ENCODE peak calls at places on chromosomes 12 and 14, in four cellular contexts. One of them, this sample, is unnamed.

GRCh38 chr12:50103767-50104321 is at the start of gene GPD1:
- DNase-seq in K562: peak; percentile 84
- DNase-seq in HL-60: no peak
- DNase-seq in GM12878: no peak
- DNase-seq in this sample: no peak

GRCh38 chr12:80183939-80184338 is 84.6 kb downstream of the OTOGL start:
- DNase-seq in K562: no peak
- DNase-seq in HL-60: no peak
- DNase-seq in GM12878: no peak
- DNase-seq in this sample: no peak

GRCh38 chr12:39102474-39103209 is 197.3 kb upstream of the CPNE8 start:
- DNase-seq in K562: no peak
- DNase-seq in HL-60: no peak
- DNase-seq in GM12878: no peak
- DNase-seq in this sample: no peak

GRCh38 chr12:111366583-111366982 is 2.3 kb downstream of the PHETA1 start:
- DNase-seq in K562: no peak
- DNase-seq in HL-60: no peak
- DNase-seq in GM12878: no peak
- DNase-seq in this sample: no peak

GRCh38 chr14:75315143-75315542 is 36.5 kb downstream of the FOS start:
- DNase-seq in K562: no peak
- DNase-seq in HL-60: no peak
- DNase-seq in GM12878: no peak
- DNase-seq in this sample: no peak

GRCh38 chr14:103164006-103164405 is 40.7 kb downstream of the TNFAIP2 start:
- DNase-seq in K562: no peak
- DNase-seq in HL-60: no peak
- DNase-seq in GM12878: no peak
- DNase-seq in this sample: no peak

GRCh38 chr12:30982413-30982812 is 55.9 kb downstream of the TSPAN11 start:
- DNase-seq in K562: no peak
- DNase-seq in HL-60: no peak
- DNase-seq in GM12878: no peak
- DNase-seq in this sample: no peak

GRCh38 chr12:93908264-93908663 is 231.1 kb downstream of the CRADD start:
- DNase-seq in K562: no peak
- DNase-seq in HL-60: no peak
- DNase-seq in GM12878: no peak
- DNase-seq in this sample: no peak

GRCh38 chr12:11553871-11554533 is 95.5 kb upstream of the ETV6 start:
- DNase-seq in K562: peak; percentile 47
- DNase-seq in HL-60: peak; percentile 38
- DNase-seq in GM12878: peak; percentile 88
- DNase-seq in this sample: peak; percentile 39

GRCh38 chr14:73696466-73697390 is 17.5 kb downstream of the PNMA1 start:
- DNase-seq in K562: no peak
- DNase-seq in HL-60: no peak
- DNase-seq in GM12878: peak; percentile 88
- DNase-seq in this sample: no peak

GRCh38 chr14:64729386-64730060 is 25.3 kb downstream of the PLEKHG3 start:
- DNase-seq in K562: no peak
- DNase-seq in HL-60: no peak
- DNase-seq in GM12878: no peak
- DNase-seq in this sample: no peak

GRCh38 chr14:22651586-22651985 is 7.4 kb upstream of the OR6J1 start:
- DNase-seq in K562: no peak
- DNase-seq in HL-60: no peak
- DNase-seq in GM12878: no peak
- DNase-seq in this sample: no peak

GRCh38 chr12:122858171-122858570 is 22.9 kb downstream of the HIP1R start:
- DNase-seq in K562: no peak
- DNase-seq in HL-60: no peak
- DNase-seq in GM12878: no peak
- DNase-seq in this sample: no peak

GRCh38 chr12:3630621-3631271 is 122.2 kb downstream of the CRACR2A start:
- DNase-seq in K562: no peak
- DNase-seq in HL-60: no peak
- DNase-seq in GM12878: no peak
- DNase-seq in this sample: no peak

GRCh38 chr12:82910246-82910893 is 223.7 kb downstream of the TMTC2 start:
- DNase-seq in K562: no peak
- DNase-seq in HL-60: no peak
- DNase-seq in GM12878: no peak
- DNase-seq in this sample: no peak

GRCh38 chr12:2691340-2692111 is 103.2 kb upstream of the FKBP4 start:
- DNase-seq in K562: peak; percentile 18
- DNase-seq in HL-60: no peak
- DNase-seq in GM12878: peak; percentile 15
- DNase-seq in this sample: peak; percentile 70

GRCh38 chr12:110253176-110253575 is 27.9 kb upstream of the ATP2A2 start:
- DNase-seq in K562: no peak
- DNase-seq in HL-60: no peak
- DNase-seq in GM12878: no peak
- DNase-seq in this sample: no peak

GRCh38 chr12:49537231-49537708 is 1.6 kb upstream of the KCNH3 start:
- DNase-seq in K562: no peak
- DNase-seq in HL-60: no peak
- DNase-seq in GM12878: no peak
- DNase-seq in this sample: no peak

GRCh38 chr14:100031506-100032281 is 33.5 kb upstream of the EVL start:
- DNase-seq in K562: no peak
- DNase-seq in HL-60: peak; percentile 8
- DNase-seq in GM12878: no peak
- DNase-seq in this sample: no peak

GRCh38 chr12:39227218-39227617 is 215.7 kb downstream of the KIF21A start:
- DNase-seq in K562: no peak
- DNase-seq in HL-60: no peak
- DNase-seq in GM12878: no peak
- DNase-seq in this sample: no peak

GRCh38 chr12:53268009-53268636 is at the start of gene ESPL1:
- DNase-seq in K562: peak; percentile 92
- DNase-seq in HL-60: peak; percentile 57
- DNase-seq in GM12878: peak; percentile 58
- DNase-seq in this sample: peak; percentile 91

GRCh38 chr14:91927800-91928199 is 19.7 kb downstream of the FBLN5 start:
- DNase-seq in K562: no peak
- DNase-seq in HL-60: no peak
- DNase-seq in GM12878: no peak
- DNase-seq in this sample: no peak

GRCh38 chr12:84730561-84731162 is 181.9 kb downstream of the SLC6A15 start:
- DNase-seq in K562: no peak
- DNase-seq in HL-60: no peak
- DNase-seq in GM12878: no peak
- DNase-seq in this sample: no peak

GRCh38 chr12:110931315-110931728 is 10.9 kb upstream of the MYL2 start:
- DNase-seq in K562: no peak
- DNase-seq in HL-60: no peak
- DNase-seq in GM12878: no peak
- DNase-seq in this sample: no peak

GRCh38 chr14:53183611-53184010 is 30.5 kb upstream of the DDHD1 start:
- DNase-seq in K562: no peak
- DNase-seq in HL-60: no peak
- DNase-seq in GM12878: no peak
- DNase-seq in this sample: no peak

GRCh38 chr12:124782132-124782531 is 81.5 kb downstream of the SCARB1 start:
- DNase-seq in K562: no peak
- DNase-seq in HL-60: no peak
- DNase-seq in GM12878: no peak
- DNase-seq in this sample: no peak

GRCh38 chr12:108179305-108179704 is 50.2 kb downstream of the WSCD2 start:
- DNase-seq in K562: no peak
- DNase-seq in HL-60: no peak
- DNase-seq in GM12878: no peak
- DNase-seq in this sample: no peak

GRCh38 chr12:59657266-59657665 is 61.4 kb downstream of the SLC16A7 start:
- DNase-seq in K562: no peak
- DNase-seq in HL-60: no peak
- DNase-seq in GM12878: no peak
- DNase-seq in this sample: no peak

GRCh38 chr12:40171501-40171900 is 53.3 kb upstream of the LRRK2 start:
- DNase-seq in K562: no peak
- DNase-seq in HL-60: no peak
- DNase-seq in GM12878: no peak
- DNase-seq in this sample: no peak

GRCh38 chr12:69417231-69417630 is 53.0 kb upstream of the FRS2 start:
- DNase-seq in K562: no peak
- DNase-seq in HL-60: no peak
- DNase-seq in GM12878: no peak
- DNase-seq in this sample: no peak

GRCh38 chr12:57693317-57693658 is 644 bp upstream of the OS9 start:
- DNase-seq in K562: no peak
- DNase-seq in HL-60: no peak
- DNase-seq in GM12878: no peak
- DNase-seq in this sample: no peak

GRCh38 chr12:57692500-57692899 is 1.4 kb upstream of the OS9 start:
- DNase-seq in K562: no peak
- DNase-seq in HL-60: no peak
- DNase-seq in GM12878: no peak
- DNase-seq in this sample: no peak

GRCh38 chr12:57695770-57696432 is 2.0 kb downstream of the OS9 start:
- DNase-seq in K562: no peak
- DNase-seq in HL-60: no peak
- DNase-seq in GM12878: no peak
- DNase-seq in this sample: no peak

GRCh38 chr12:57693659-57694458 is at the start of gene OS9:
- DNase-seq in K562: peak; percentile 99
- DNase-seq in HL-60: peak; percentile 99
- DNase-seq in GM12878: peak; percentile 100
- DNase-seq in this sample: peak; percentile 74

DNA sequence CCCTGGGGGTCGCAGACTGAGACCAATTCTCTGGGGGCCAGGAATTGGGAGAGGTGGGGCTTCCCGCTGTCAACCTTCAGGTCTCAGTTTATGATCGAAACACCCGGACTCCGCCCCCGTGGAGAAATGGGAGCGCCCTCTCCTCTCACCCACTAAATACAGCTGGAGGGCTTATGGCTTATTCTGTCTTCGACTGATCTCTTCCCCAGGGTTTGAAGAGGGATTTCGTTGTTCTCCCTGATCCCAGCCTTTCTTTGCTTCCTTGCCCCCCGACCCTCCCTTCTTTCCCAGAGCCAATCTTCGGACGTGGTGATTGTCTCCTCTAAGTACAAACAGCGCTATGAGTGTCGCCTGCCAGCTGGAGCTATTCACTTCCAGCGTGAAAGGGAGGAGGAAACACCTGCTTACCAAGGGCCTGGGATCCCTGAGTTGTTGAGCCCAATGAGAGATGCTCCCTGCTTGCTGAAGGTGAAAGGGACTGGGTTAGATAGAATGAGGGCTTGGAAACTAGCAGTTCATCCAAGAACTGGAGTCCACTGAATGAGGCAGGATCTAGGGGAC is 607 bp downstream of the OS9 start:
- DNase-seq in K562: peak; percentile 54
- DNase-seq in HL-60: no peak
- DNase-seq in GM12878: no peak
- DNase-seq in this sample: no peak
- TF ChIP-seq SPI1 in K562: no peak
- TF ChIP-seq SPI1 in HL-60: no peak
- TF ChIP-seq SPI1 in GM12878: no peak
- TF ChIP-seq SPI1 in this sample: no peak

GRCh38 chr14:57362356-57362755 is 28.0 kb upstream of the NAA30 start:
- DNase-seq in K562: no peak
- DNase-seq in HL-60: no peak
- DNase-seq in GM12878: no peak
- DNase-seq in this sample: no peak
- TF ChIP-seq SPI1 in K562: no peak
- TF ChIP-seq SPI1 in HL-60: no peak
- TF ChIP-seq SPI1 in GM12878: no peak
- TF ChIP-seq SPI1 in this sample: no peak

DNA sequence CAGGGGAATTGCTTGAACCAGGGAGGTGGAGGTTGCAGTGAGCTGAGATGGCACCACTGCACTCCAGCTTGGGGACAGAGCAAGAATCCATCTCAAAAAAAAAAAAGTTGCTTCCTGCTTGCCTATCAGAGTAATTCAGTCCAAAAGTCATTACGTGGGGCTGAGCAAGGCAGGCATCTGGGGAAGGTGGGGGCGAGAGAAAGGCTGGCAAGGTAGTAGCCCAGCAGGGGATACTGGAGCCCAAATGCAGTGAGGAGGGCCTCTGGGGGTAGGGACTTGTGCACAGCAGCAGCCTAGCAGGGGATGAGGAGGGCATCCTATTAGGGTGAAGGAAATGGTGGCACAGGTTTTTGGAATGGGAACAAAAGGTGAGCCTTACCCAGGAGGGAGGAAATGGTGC is 7.1 kb downstream of the ETFRF1 start:
- DNase-seq in K562: no peak
- DNase-seq in HL-60: no peak
- DNase-seq in GM12878: no peak
- DNase-seq in this sample: no peak
- TF ChIP-seq SPI1 in K562: no peak
- TF ChIP-seq SPI1 in HL-60: no peak
- TF ChIP-seq SPI1 in GM12878: no peak
- TF ChIP-seq SPI1 in this sample: no peak

GRCh38 chr14:85414142-85414541 is 115.8 kb upstream of the FLRT2 start:
- DNase-seq in K562: no peak
- DNase-seq in HL-60: peak; percentile 38
- DNase-seq in GM12878: no peak
- DNase-seq in this sample: no peak

GRCh38 chr14:85416771-85417170 is 113.2 kb upstream of the FLRT2 start:
- DNase-seq in K562: no peak
- DNase-seq in HL-60: peak; percentile 65
- DNase-seq in GM12878: no peak
- DNase-seq in this sample: no peak

GRCh38 chr14:85417396-85417795 is 112.5 kb upstream of the FLRT2 start:
- DNase-seq in K562: no peak
- DNase-seq in HL-60: no peak
- DNase-seq in GM12878: no peak
- DNase-seq in this sample: no peak

GRCh38 chr14:85412756-85413155 is 117.2 kb upstream of the FLRT2 start:
- DNase-seq in K562: no peak
- DNase-seq in HL-60: no peak
- DNase-seq in GM12878: no peak
- DNase-seq in this sample: no peak

DNA sequence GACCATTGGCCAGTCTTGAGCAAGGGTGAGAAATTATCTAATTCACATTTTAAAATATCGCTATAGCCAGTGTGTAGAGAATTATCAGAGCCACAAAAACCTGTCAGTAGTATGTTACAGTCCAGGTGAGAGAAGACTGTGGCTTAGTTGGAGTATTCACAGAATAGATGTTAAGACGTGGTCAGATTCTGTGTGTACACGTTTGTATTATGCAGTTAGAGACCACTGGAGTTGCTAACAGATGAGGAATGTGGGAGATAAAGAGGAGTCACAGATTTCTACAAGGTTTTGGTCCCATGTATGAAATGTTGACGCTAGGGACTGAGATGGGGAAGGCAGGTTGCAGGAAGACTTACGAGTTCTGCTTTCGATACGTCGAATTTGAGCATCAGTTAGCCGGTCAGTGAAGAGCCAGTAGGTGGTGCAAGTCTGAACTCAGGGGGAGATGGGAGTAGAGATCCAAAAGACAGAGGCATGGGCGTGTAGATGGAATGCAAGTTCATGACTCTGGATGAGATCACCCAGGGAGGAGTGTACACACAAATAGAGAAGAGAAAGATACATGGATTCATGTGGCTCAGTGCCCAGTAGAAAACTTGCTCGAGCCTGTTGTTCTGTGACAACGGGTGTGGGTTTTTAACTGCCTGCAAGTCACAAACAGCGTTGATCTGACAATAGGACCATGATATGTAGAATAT is 114.8 kb upstream of the FLRT2 start:
- DNase-seq in K562: no peak
- DNase-seq in HL-60: no peak
- DNase-seq in GM12878: no peak
- DNase-seq in this sample: no peak
- TF ChIP-seq SPI1 in K562: no peak
- TF ChIP-seq SPI1 in HL-60: no peak
- TF ChIP-seq SPI1 in GM12878: no peak
- TF ChIP-seq SPI1 in this sample: no peak